ENCODE peak calls at places on chromosomes 16 and 17, in eight cellular contexts. One of them, this sample, is unnamed.

GRCh38 chr17:266219-266618 is 84.8 kb upstream of the DOC2B start:
- DNase-seq in activated T-helper 1 cell treated with anti-CD3 and anti-CD28 coated beads, Interleukin-2, amount 50 U/mL, for 16 hours: no peak
- DNase-seq in T follicular helper cell: no peak
- DNase-seq in frontal cortex: no peak
- DNase-seq in stimulated activated CD4-positive, alpha-beta T cell treated with anti-CD3 and anti-CD28 coated beads, Interleukin-1b, Interleukin-23, amount 100 ng/mL, for 48 hours: no peak
- DNase-seq in nucleus accumbens: no peak
- DNase-seq in H7: no peak
- DNase-seq in kidney glomerular epithelial cell: no peak
- DNase-seq in this sample: no peak

GRCh38 chr16:46782320-46782719 is 34.2 kb upstream of the MYLK3 start:
- DNase-seq in activated T-helper 1 cell treated with anti-CD3 and anti-CD28 coated beads, Interleukin-2, amount 50 U/mL, for 16 hours: no peak
- DNase-seq in T follicular helper cell: no peak
- DNase-seq in frontal cortex: no peak
- DNase-seq in stimulated activated CD4-positive, alpha-beta T cell treated with anti-CD3 and anti-CD28 coated beads, Interleukin-1b, Interleukin-23, amount 100 ng/mL, for 48 hours: no peak
- DNase-seq in nucleus accumbens: no peak
- DNase-seq in H7: no peak
- DNase-seq in kidney glomerular epithelial cell: no peak
- DNase-seq in this sample: no peak

GRCh38 chr17:68777856-68778694 is 176.9 kb upstream of the FAM20A start:
- DNase-seq in activated T-helper 1 cell treated with anti-CD3 and anti-CD28 coated beads, Interleukin-2, amount 50 U/mL, for 16 hours: no peak
- DNase-seq in T follicular helper cell: no peak
- DNase-seq in frontal cortex: no peak
- DNase-seq in stimulated activated CD4-positive, alpha-beta T cell treated with anti-CD3 and anti-CD28 coated beads, Interleukin-1b, Interleukin-23, amount 100 ng/mL, for 48 hours: no peak
- DNase-seq in nucleus accumbens: no peak
- DNase-seq in H7: no peak
- DNase-seq in kidney glomerular epithelial cell: no peak
- DNase-seq in this sample: no peak

GRCh38 chr17:81714412-81715106 is 2.5 kb downstream of the SLC25A10 start:
- DNase-seq in activated T-helper 1 cell treated with anti-CD3 and anti-CD28 coated beads, Interleukin-2, amount 50 U/mL, for 16 hours: no peak
- DNase-seq in T follicular helper cell: no peak
- DNase-seq in frontal cortex: no peak
- DNase-seq in stimulated activated CD4-positive, alpha-beta T cell treated with anti-CD3 and anti-CD28 coated beads, Interleukin-1b, Interleukin-23, amount 100 ng/mL, for 48 hours: no peak
- DNase-seq in nucleus accumbens: no peak
- DNase-seq in H7: no peak
- DNase-seq in kidney glomerular epithelial cell: no peak
- DNase-seq in this sample: no peak

GRCh38 chr16:56916571-56917403 is 15.2 kb upstream of the HERPUD1 start:
- DNase-seq in activated T-helper 1 cell treated with anti-CD3 and anti-CD28 coated beads, Interleukin-2, amount 50 U/mL, for 16 hours: no peak
- DNase-seq in T follicular helper cell: no peak
- DNase-seq in frontal cortex: no peak
- DNase-seq in stimulated activated CD4-positive, alpha-beta T cell treated with anti-CD3 and anti-CD28 coated beads, Interleukin-1b, Interleukin-23, amount 100 ng/mL, for 48 hours: peak
- DNase-seq in nucleus accumbens: no peak
- DNase-seq in H7: no peak
- DNase-seq in kidney glomerular epithelial cell: no peak
- DNase-seq in this sample: no peak

GRCh38 chr17:43334744-43335400 is 63.9 kb upstream of the ARL4D start:
- DNase-seq in activated T-helper 1 cell treated with anti-CD3 and anti-CD28 coated beads, Interleukin-2, amount 50 U/mL, for 16 hours: no peak
- DNase-seq in T follicular helper cell: no peak
- DNase-seq in frontal cortex: no peak
- DNase-seq in stimulated activated CD4-positive, alpha-beta T cell treated with anti-CD3 and anti-CD28 coated beads, Interleukin-1b, Interleukin-23, amount 100 ng/mL, for 48 hours: no peak
- DNase-seq in nucleus accumbens: no peak
- DNase-seq in H7: no peak
- DNase-seq in kidney glomerular epithelial cell: peak
- DNase-seq in this sample: no peak

GRCh38 chr17:82603981-82604448 is 44.2 kb downstream of the WDR45B start:
- DNase-seq in activated T-helper 1 cell treated with anti-CD3 and anti-CD28 coated beads, Interleukin-2, amount 50 U/mL, for 16 hours: no peak
- DNase-seq in T follicular helper cell: peak
- DNase-seq in frontal cortex: peak
- DNase-seq in stimulated activated CD4-positive, alpha-beta T cell treated with anti-CD3 and anti-CD28 coated beads, Interleukin-1b, Interleukin-23, amount 100 ng/mL, for 48 hours: no peak
- DNase-seq in nucleus accumbens: peak
- DNase-seq in H7: no peak
- DNase-seq in kidney glomerular epithelial cell: no peak
- DNase-seq in this sample: no peak

GRCh38 chr16:8647721-8648318 is 26.3 kb downstream of the METTL22 start:
- DNase-seq in activated T-helper 1 cell treated with anti-CD3 and anti-CD28 coated beads, Interleukin-2, amount 50 U/mL, for 16 hours: no peak
- DNase-seq in T follicular helper cell: no peak
- DNase-seq in frontal cortex: no peak
- DNase-seq in stimulated activated CD4-positive, alpha-beta T cell treated with anti-CD3 and anti-CD28 coated beads, Interleukin-1b, Interleukin-23, amount 100 ng/mL, for 48 hours: no peak
- DNase-seq in nucleus accumbens: no peak
- DNase-seq in H7: no peak
- DNase-seq in kidney glomerular epithelial cell: no peak
- DNase-seq in this sample: no peak

GRCh38 chr17:67492824-67493490 is 115.9 kb downstream of the PITPNC1 start:
- DNase-seq in activated T-helper 1 cell treated with anti-CD3 and anti-CD28 coated beads, Interleukin-2, amount 50 U/mL, for 16 hours: no peak
- DNase-seq in T follicular helper cell: no peak
- DNase-seq in frontal cortex: no peak
- DNase-seq in stimulated activated CD4-positive, alpha-beta T cell treated with anti-CD3 and anti-CD28 coated beads, Interleukin-1b, Interleukin-23, amount 100 ng/mL, for 48 hours: no peak
- DNase-seq in nucleus accumbens: no peak
- DNase-seq in H7: no peak
- DNase-seq in kidney glomerular epithelial cell: no peak
- DNase-seq in this sample: no peak

GRCh38 chr16:2473425-2473926 is 1.5 kb upstream of the TBC1D24 start:
- DNase-seq in activated T-helper 1 cell treated with anti-CD3 and anti-CD28 coated beads, Interleukin-2, amount 50 U/mL, for 16 hours: no peak
- DNase-seq in T follicular helper cell: no peak
- DNase-seq in frontal cortex: no peak
- DNase-seq in stimulated activated CD4-positive, alpha-beta T cell treated with anti-CD3 and anti-CD28 coated beads, Interleukin-1b, Interleukin-23, amount 100 ng/mL, for 48 hours: no peak
- DNase-seq in nucleus accumbens: no peak
- DNase-seq in H7: peak
- DNase-seq in kidney glomerular epithelial cell: no peak
- DNase-seq in this sample: no peak

GRCh38 chr16:51831595-51832352 is 680.7 kb upstream of the SALL1 start:
- DNase-seq in activated T-helper 1 cell treated with anti-CD3 and anti-CD28 coated beads, Interleukin-2, amount 50 U/mL, for 16 hours: no peak
- DNase-seq in T follicular helper cell: no peak
- DNase-seq in frontal cortex: no peak
- DNase-seq in stimulated activated CD4-positive, alpha-beta T cell treated with anti-CD3 and anti-CD28 coated beads, Interleukin-1b, Interleukin-23, amount 100 ng/mL, for 48 hours: no peak
- DNase-seq in nucleus accumbens: no peak
- DNase-seq in H7: no peak
- DNase-seq in kidney glomerular epithelial cell: no peak
- DNase-seq in this sample: no peak

GRCh38 chr17:80792373-80792781 is 199.3 kb upstream of the CHMP6 start:
- DNase-seq in activated T-helper 1 cell treated with anti-CD3 and anti-CD28 coated beads, Interleukin-2, amount 50 U/mL, for 16 hours: no peak
- DNase-seq in T follicular helper cell: no peak
- DNase-seq in frontal cortex: no peak
- DNase-seq in stimulated activated CD4-positive, alpha-beta T cell treated with anti-CD3 and anti-CD28 coated beads, Interleukin-1b, Interleukin-23, amount 100 ng/mL, for 48 hours: no peak
- DNase-seq in nucleus accumbens: no peak
- DNase-seq in H7: no peak
- DNase-seq in kidney glomerular epithelial cell: no peak
- DNase-seq in this sample: no peak

GRCh38 chr16:87358250-87358649 is 25.3 kb downstream of the FBXO31 start:
- DNase-seq in activated T-helper 1 cell treated with anti-CD3 and anti-CD28 coated beads, Interleukin-2, amount 50 U/mL, for 16 hours: no peak
- DNase-seq in T follicular helper cell: no peak
- DNase-seq in frontal cortex: no peak
- DNase-seq in stimulated activated CD4-positive, alpha-beta T cell treated with anti-CD3 and anti-CD28 coated beads, Interleukin-1b, Interleukin-23, amount 100 ng/mL, for 48 hours: no peak
- DNase-seq in nucleus accumbens: no peak
- DNase-seq in H7: no peak
- DNase-seq in kidney glomerular epithelial cell: no peak
- DNase-seq in this sample: no peak

GRCh38 chr16:51621610-51622009 is 470.5 kb upstream of the SALL1 start:
- DNase-seq in activated T-helper 1 cell treated with anti-CD3 and anti-CD28 coated beads, Interleukin-2, amount 50 U/mL, for 16 hours: no peak
- DNase-seq in T follicular helper cell: no peak
- DNase-seq in frontal cortex: no peak
- DNase-seq in stimulated activated CD4-positive, alpha-beta T cell treated with anti-CD3 and anti-CD28 coated beads, Interleukin-1b, Interleukin-23, amount 100 ng/mL, for 48 hours: no peak
- DNase-seq in nucleus accumbens: no peak
- DNase-seq in H7: no peak
- DNase-seq in kidney glomerular epithelial cell: no peak
- DNase-seq in this sample: no peak

GRCh38 chr16:12094537-12095265 is 118.2 kb downstream of the SNX29 start:
- DNase-seq in activated T-helper 1 cell treated with anti-CD3 and anti-CD28 coated beads, Interleukin-2, amount 50 U/mL, for 16 hours: no peak
- DNase-seq in T follicular helper cell: no peak
- DNase-seq in frontal cortex: no peak
- DNase-seq in stimulated activated CD4-positive, alpha-beta T cell treated with anti-CD3 and anti-CD28 coated beads, Interleukin-1b, Interleukin-23, amount 100 ng/mL, for 48 hours: no peak
- DNase-seq in nucleus accumbens: no peak
- DNase-seq in H7: no peak
- DNase-seq in kidney glomerular epithelial cell: no peak
- DNase-seq in this sample: no peak

GRCh38 chr17:16926591-16927451 is 45.1 kb downstream of the TNFRSF13B start:
- DNase-seq in activated T-helper 1 cell treated with anti-CD3 and anti-CD28 coated beads, Interleukin-2, amount 50 U/mL, for 16 hours: no peak
- DNase-seq in T follicular helper cell: no peak
- DNase-seq in frontal cortex: no peak
- DNase-seq in stimulated activated CD4-positive, alpha-beta T cell treated with anti-CD3 and anti-CD28 coated beads, Interleukin-1b, Interleukin-23, amount 100 ng/mL, for 48 hours: no peak
- DNase-seq in nucleus accumbens: no peak
- DNase-seq in H7: peak
- DNase-seq in kidney glomerular epithelial cell: no peak
- DNase-seq in this sample: no peak

GRCh38 chr17:28227278-28228108 is 91.5 kb upstream of the TMEM97 start:
- DNase-seq in activated T-helper 1 cell treated with anti-CD3 and anti-CD28 coated beads, Interleukin-2, amount 50 U/mL, for 16 hours: no peak
- DNase-seq in T follicular helper cell: no peak
- DNase-seq in frontal cortex: peak
- DNase-seq in stimulated activated CD4-positive, alpha-beta T cell treated with anti-CD3 and anti-CD28 coated beads, Interleukin-1b, Interleukin-23, amount 100 ng/mL, for 48 hours: peak
- DNase-seq in nucleus accumbens: peak
- DNase-seq in H7: peak
- DNase-seq in kidney glomerular epithelial cell: peak
- DNase-seq in this sample: no peak